ENCODE peak calls at places on chromosomes 5 and 9, in six cellular contexts. I is H1, Q is HepG2, M is SK-N-SH, J is K562, Y is GM12878. T is an unnamed sample.

GRCh38 chr9:81526587-81526986 is 162.8 kb downstream of the TLE1 start:
- DNase-seq in Q (no peak), J (no peak), M (no peak), I (no peak), Y (no peak), T (no peak)

GRCh38 chr5:476102-476813 is 33.3 kb downstream of the EXOC3 start:
- DNase-seq in Q (no peak), J (no peak), M (no peak), I (no peak), Y (no peak), T (no peak)

GRCh38 chr5:143582176-143582575 is 178.7 kb upstream of the NR3C1 start:
- DNase-seq in J (no peak), M (no peak), Q (no peak), I (no peak), Y (no peak), T (no peak)

GRCh38 chr5:43042626-43043399 is 2.7 kb upstream of the ANXA2R start:
- DNase-seq in Y (peak), M (peak), I (peak), Q (no peak), J (peak), T (no peak)

GRCh38 chr5:5154733-5155132 is 14.6 kb downstream of the ADAMTS16 start:
- DNase-seq in J (no peak), I (no peak), Y (no peak), Q (no peak), M (no peak), T (no peak)

GRCh38 chr5:173626501-173626812 is 10.0 kb upstream of the BOD1 start:
- DNase-seq in Q (no peak), I (no peak), Y (no peak), J (no peak), M (no peak), T (no peak)

GRCh38 chr9:88741335-88741734 is 206.4 kb downstream of the NXNL2 start:
- DNase-seq in Y (no peak), Q (peak), I (peak), J (peak), M (no peak), T (peak)

GRCh38 chr5:1641041-1641440 is 117.3 kb upstream of the LPCAT1 start:
- DNase-seq in J (no peak), Y (no peak), M (no peak), Q (no peak), I (no peak), T (no peak)

GRCh38 chr9:92265159-92265558 is 28.3 kb downstream of the IARS1 start:
- DNase-seq in Q (no peak), J (no peak), I (no peak), M (no peak), Y (no peak), T (no peak)

GRCh38 chr5:141431286-141431685 is 979 bp downstream of the PCDHGA12 start:
- DNase-seq in J (no peak), M (no peak), Y (no peak), Q (no peak), I (no peak), T (no peak)

GRCh38 chr9:116697341-116697740 is 10.2 kb downstream of the TRIM32 start:
- DNase-seq in Y (no peak), I (no peak), J (no peak), M (no peak), Q (no peak), T (no peak)

GRCh38 chr9:88852794-88853193 is 138.5 kb upstream of the S1PR3 start:
- DNase-seq in I (no peak), Q (no peak), M (no peak), Y (no peak), J (peak), T (no peak)

GRCh38 chr5:148214665-148215064 is 11.8 kb downstream of the SPINK6 start:
- DNase-seq in I (no peak), M (no peak), J (no peak), Y (no peak), Q (no peak), T (no peak)

GRCh38 chr5:56858777-56859442 is 43.6 kb downstream of the MAP3K1 start:
- DNase-seq in M (no peak), Q (no peak), I (no peak), J (no peak), Y (no peak), T (no peak)
- TF ChIP-seq GABPA in M (no peak), Q (no peak), I (no peak), J (no peak), Y (no peak), T (no peak)

GRCh38 chr9:109251080-109251775 is 69.6 kb downstream of the EPB41L4B start:
- DNase-seq in Y (no peak), I (peak), J (no peak), M (no peak), Q (peak), T (no peak)
- TF ChIP-seq GABPA in Y (no peak), I (no peak), J (no peak), M (no peak), Q (no peak), T (no peak)

GRCh38 chr9:96665789-96666188 is 10.7 kb upstream of the PRXL2C start:
- DNase-seq in Y (no peak), Q (no peak), J (no peak), I (no peak), M (no peak), T (no peak)

GRCh38 chr9:96660693-96661248 is 5.7 kb upstream of the PRXL2C start:
- DNase-seq in Q (peak), M (no peak), Y (peak), I (no peak), J (no peak), T (no peak)

GRCh38 chr9:96661711-96662110 is 6.6 kb upstream of the PRXL2C start:
- DNase-seq in Q (no peak), I (no peak), J (no peak), M (no peak), Y (no peak), T (no peak)

GRCh38 chr9:96667363-96667728 is 12.2 kb upstream of the PRXL2C start:
- DNase-seq in I (no peak), M (no peak), Y (no peak), Q (no peak), J (no peak), T (no peak)

GRCh38 chr9:96663506-96664120 is 8.5 kb upstream of the PRXL2C start:
- DNase-seq in Q (no peak), M (no peak), J (no peak), I (no peak), Y (no peak), T (no peak)
- TF ChIP-seq GABPA in Q (no peak), M (no peak), J (no peak), I (no peak), Y (no peak), T (no peak)

DNA sequence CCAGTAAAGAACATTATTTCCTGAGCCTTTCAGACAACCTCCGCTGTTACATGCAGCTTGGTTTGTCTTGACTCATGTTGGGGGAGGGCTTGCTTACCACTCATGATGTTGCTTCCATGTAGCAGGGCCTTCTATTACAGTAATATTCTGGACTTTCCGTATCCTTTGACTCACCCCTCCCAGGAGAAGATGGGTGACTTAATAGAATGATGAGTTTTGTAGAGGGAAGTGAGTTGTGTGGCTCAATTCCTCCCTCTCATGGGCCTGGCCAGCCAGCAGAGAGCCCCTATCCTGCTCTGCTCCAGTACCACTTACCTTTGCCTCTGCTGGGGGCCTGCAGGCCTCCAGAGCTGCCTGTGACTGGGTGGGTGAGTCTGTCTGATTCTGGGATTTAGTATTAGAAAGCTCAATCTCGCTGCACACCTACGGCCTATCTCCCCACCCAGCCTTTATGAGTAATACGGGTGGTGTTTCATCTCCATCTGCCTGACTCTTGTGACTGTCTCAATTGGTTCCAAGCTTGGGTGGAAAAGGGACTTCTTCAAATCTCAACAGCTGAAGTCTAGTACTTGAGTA is 52.6 kb upstream of the KLF9 start:
- DNase-seq in M (no peak), Y (no peak), I (no peak), J (no peak), Q (no peak), T (peak)
- TF ChIP-seq GABPA in M (no peak), Y (no peak), I (no peak), J (no peak), Q (no peak), T (no peak)

GRCh38 chr9:78626971-78627370 is 330.0 kb downstream of the PSAT1 start:
- DNase-seq in J (no peak), Y (no peak), Q (no peak), M (no peak), I (no peak), T (no peak)

DNA sequence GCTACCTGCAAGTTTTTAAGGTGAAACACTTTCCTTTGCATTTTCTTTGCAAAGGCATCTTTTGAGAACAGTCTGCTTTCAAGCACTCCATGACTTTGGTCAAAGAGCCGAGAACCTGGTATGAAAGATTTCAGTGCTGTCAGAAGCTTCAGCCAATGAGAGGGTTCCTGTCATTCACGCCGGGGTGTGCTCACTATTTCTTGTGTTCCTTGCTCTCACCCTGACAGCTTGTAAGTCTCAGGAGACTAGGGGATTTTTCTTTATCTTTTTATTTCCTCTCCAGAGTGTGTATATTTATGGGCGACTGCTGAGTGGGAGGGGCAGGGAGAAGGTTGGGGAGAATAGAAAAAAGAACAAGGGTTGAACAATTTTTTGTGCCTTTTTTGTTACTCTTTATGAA is 334.0 kb downstream of the PSAT1 start:
- DNase-seq in M (no peak), Y (no peak), Q (no peak), I (no peak), J (no peak), T (no peak)
- TF ChIP-seq GABPA in M (no peak), Y (no peak), Q (no peak), I (no peak), J (no peak), T (no peak)

DNA sequence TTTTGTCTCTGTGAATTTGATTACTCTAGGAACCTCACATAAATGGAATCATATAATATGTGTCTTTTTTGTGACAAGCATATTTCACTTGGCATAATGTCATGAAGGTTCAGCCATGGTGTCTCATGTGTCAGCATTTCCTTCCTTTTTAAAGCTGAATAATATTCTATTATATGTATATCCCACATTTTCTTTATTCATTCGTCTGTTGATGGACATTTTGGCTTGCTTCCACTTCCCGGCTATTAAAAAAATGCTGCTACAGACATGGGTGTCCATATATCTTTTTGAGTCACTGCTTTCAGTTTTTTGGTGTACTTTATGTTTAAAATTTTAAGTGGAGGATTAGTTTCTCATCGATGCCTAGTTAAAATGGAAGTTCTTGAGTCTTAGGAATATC is 59.8 kb upstream of the C5orf63 start:
- DNase-seq in Y (no peak), Q (no peak), J (no peak), I (no peak), M (no peak), T (no peak)
- TF ChIP-seq GABPA in Y (no peak), Q (no peak), J (no peak), I (no peak), M (no peak), T (no peak)

GRCh38 chr9:110217656-110218099 is 9.7 kb upstream of the C9orf152 start:
- DNase-seq in Q (peak), M (peak), I (no peak), Y (no peak), J (no peak), T (no peak)
- TF ChIP-seq GABPA in Q (no peak), M (no peak), I (no peak), Y (no peak), J (no peak), T (no peak)

DNA sequence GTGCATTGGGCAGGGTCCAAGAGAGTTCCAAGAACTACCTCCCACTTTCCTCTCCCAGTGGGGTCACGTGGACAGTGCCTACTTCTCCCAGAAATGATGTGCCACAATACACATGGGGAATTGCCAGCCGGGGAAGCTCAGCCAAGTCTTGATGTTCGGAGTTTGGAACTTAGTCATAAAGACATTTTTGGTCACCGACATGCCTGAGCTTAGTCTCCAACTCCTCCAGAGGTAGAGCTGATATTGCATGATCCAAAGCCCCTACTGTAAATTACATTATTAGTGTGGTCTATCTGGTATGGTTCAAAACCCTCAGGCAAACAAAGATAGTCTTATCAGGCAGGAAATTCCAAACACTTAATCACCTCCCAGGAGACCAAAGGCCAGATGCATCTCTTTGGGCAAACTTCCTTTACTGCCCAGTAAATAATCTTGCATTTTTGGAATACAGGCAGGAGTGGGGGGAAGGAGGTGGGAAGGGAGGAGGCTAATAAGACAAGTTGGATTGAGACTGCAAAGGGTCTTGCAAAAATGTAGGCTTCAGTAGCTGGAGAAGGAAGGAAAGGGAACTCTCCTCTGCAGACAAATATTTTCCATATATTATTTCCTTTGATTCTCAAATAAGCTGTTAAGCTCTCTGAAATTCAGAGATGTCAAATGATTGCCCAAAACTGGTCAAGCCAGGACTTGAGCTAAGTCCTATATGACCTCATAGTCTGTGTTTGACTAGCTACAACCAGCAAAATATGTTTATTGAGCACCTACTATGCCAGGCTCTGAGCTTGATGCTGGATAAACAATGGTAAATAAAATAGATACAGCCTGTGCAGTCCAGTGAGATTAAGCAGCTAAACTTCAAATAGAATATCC is 99.4 kb downstream of the DRD1 start:
- DNase-seq in M (no peak), I (no peak), Q (peak), J (no peak), Y (no peak), T (no peak)
- TF ChIP-seq GABPA in M (no peak), I (no peak), Q (no peak), J (no peak), Y (no peak), T (no peak)

GRCh38 chr5:82104872-82105271 is 133.0 kb downstream of the ATG10 start:
- DNase-seq in Y (no peak), Q (no peak), J (no peak), M (no peak), I (no peak), T (no peak)
- TF ChIP-seq GABPA in Y (no peak), Q (no peak), J (no peak), M (no peak), I (no peak), T (no peak)

GRCh38 chr9:113463418-113464285 is at the start of gene RGS3:
- DNase-seq in Y (no peak), I (peak), J (peak), Q (peak), M (no peak), T (no peak)
- TF ChIP-seq GABPA in Y (no peak), I (no peak), J (no peak), Q (no peak), M (no peak), T (no peak)